ENCODE peak calls at places on chromosomes 2 and 18, in six cellular contexts. H is iris pigment epithelial cell; O is HS-5; I is activated CD4-positive, alpha-beta T cell treated with anti-CD3 and anti-CD28 coated beads for 1 hour; E is GM23248; M is cardiac fibroblast. N is an unnamed sample.
A peak's percentile ranks its signal among the peaks of the same experiment; 100 is the strongest.

GRCh38 chr18:45330170-45330594 is 285.1 kb upstream of the SLC14A2 start:
- DNase-seq in E (peak; percentile 70), M (no peak), O (no peak), I (no peak), H (no peak), N (no peak)

GRCh38 chr2:46829240-46829970 is 86.2 kb downstream of the MCFD2 start:
- DNase-seq in M (no peak), I (no peak), O (no peak), E (no peak), H (no peak), N (no peak)

GRCh38 chr18:35949090-35949489 is 23.4 kb upstream of the RMP24 start:
- DNase-seq in E (no peak), H (no peak), I (no peak), O (no peak), M (no peak), N (no peak)

GRCh38 chr18:74116628-74117554 is 30.7 kb downstream of the FBXO15 start:
- DNase-seq in E (peak; percentile 68), O (no peak), M (peak; percentile 69), H (peak; percentile 52), I (no peak), N (no peak)

GRCh38 chr2:19540739-19541503 is 182.5 kb upstream of the OSR1 start:
- DNase-seq in M (peak; percentile 91), H (peak; percentile 93), I (no peak), O (peak; percentile 95), E (peak; percentile 95), N (no peak)

GRCh38 chr18:37553633-37554398 is 11.8 kb downstream of the CELF4 start:
- DNase-seq in M (no peak), E (no peak), I (no peak), O (no peak), H (no peak), N (no peak)

GRCh38 chr18:48594725-48595124 is 55.9 kb downstream of the CTIF start:
- DNase-seq in I (no peak), H (no peak), O (no peak), M (no peak), E (no peak), N (no peak)

GRCh38 chr2:1690056-1690775 is 54.1 kb downstream of the PXDN start:
- DNase-seq in E (no peak), M (no peak), O (no peak), H (peak; percentile 49), I (no peak), N (no peak)

GRCh38 chr18:60905699-60906098 is 427.5 kb upstream of the CDH20 start:
- DNase-seq in E (no peak), O (no peak), I (no peak), M (no peak), H (peak; percentile 42), N (no peak)

GRCh38 chr2:207876834-207877535 is 107.3 kb upstream of the FZD5 start:
- DNase-seq in I (no peak), M (no peak), E (peak; percentile 4), H (no peak), O (no peak), N (no peak)

GRCh38 chr2:30308280-30308679 is 76.9 kb downstream of the LBH start:
- DNase-seq in H (no peak), M (no peak), E (no peak), O (no peak), I (no peak), N (no peak)

GRCh38 chr2:109217362-109218086 is 88.5 kb downstream of the SH3RF3 start:
- DNase-seq in H (peak; percentile 99), E (peak; percentile 77), M (peak; percentile 91), O (peak; percentile 87), I (no peak), N (no peak)

GRCh38 chr2:206112108-206112507 is 26.1 kb upstream of the INO80D start:
- DNase-seq in I (no peak), O (no peak), E (peak; percentile 20), M (peak; percentile 27), H (no peak), N (no peak)

GRCh38 chr2:228986961-228987360 is 284.1 kb downstream of the PID1 start:
- DNase-seq in O (no peak), E (peak; percentile 4), M (peak; percentile 36), H (no peak), I (no peak), N (no peak)

GRCh38 chr2:132037527-132038178 is 124.1 kb downstream of the ANKRD30BL start:
- DNase-seq in I (no peak), O (no peak), M (no peak), E (peak; percentile 38), H (peak; percentile 3), N (no peak)

GRCh38 chr18:23357992-23358594 is 95.0 kb upstream of the RIOK3 start:
- DNase-seq in H (no peak), I (no peak), E (no peak), O (no peak), M (no peak), N (no peak)

GRCh38 chr2:226411727-226412360 is 387.8 kb downstream of the IRS1 start:
- DNase-seq in E (peak; percentile 42), O (peak; percentile 34), H (peak; percentile 60), I (no peak), M (peak; percentile 91), N (no peak)

GRCh38 chr2:965640-966147 is 15.0 kb downstream of the SNTG2 start:
- DNase-seq in E (no peak), O (no peak), I (no peak), H (no peak), M (no peak), N (no peak)

GRCh38 chr2:217942731-217943335 is 60.0 kb downstream of the TNS1 start:
- DNase-seq in H (no peak), M (no peak), E (no peak), I (no peak), O (no peak), N (no peak)

GRCh38 chr2:207143474-207144190 is 22.1 kb downstream of the KLF7 start:
- DNase-seq in I (peak; percentile 21), H (peak; percentile 82), M (peak; percentile 86), E (peak; percentile 88), O (no peak), N (peak; percentile 34)

GRCh38 chr2:85953476-85953875 is 64.7 kb upstream of the ST3GAL5 start:
- DNase-seq in E (peak; percentile 35), I (no peak), H (no peak), M (no peak), O (no peak), N (no peak)

GRCh38 chr2:64645014-64645418 is 8.7 kb downstream of the SERTAD2 start:
- DNase-seq in H (peak; percentile 85), E (peak; percentile 86), I (no peak), O (no peak), M (peak; percentile 69), N (no peak)

GRCh38 chr2:120460511-120460910 is 114.6 kb downstream of the INHBB start:
- DNase-seq in I (no peak), E (no peak), O (no peak), H (no peak), M (no peak), N (no peak)

GRCh38 chr2:103423100-103423499 is 661.3 kb downstream of the TMEM182 start:
- DNase-seq in I (no peak), H (no peak), M (no peak), O (no peak), E (no peak), N (no peak)

GRCh38 chr18:5868218-5868904 is 27.0 kb downstream of the TMEM200C start:
- DNase-seq in I (no peak), E (peak; percentile 94), O (peak; percentile 53), M (peak; percentile 91), H (peak; percentile 85), N (no peak)

GRCh38 chr2:230011617-230012016 is 57.1 kb downstream of the SLC16A14 start:
- DNase-seq in I (no peak), H (peak; percentile 57), E (peak; percentile 38), M (peak; percentile 22), O (no peak), N (no peak)

GRCh38 chr18:4101009-4101408 is 354.1 kb downstream of the DLGAP1 start:
- DNase-seq in H (no peak), M (no peak), E (no peak), O (no peak), I (no peak), N (no peak)

GRCh38 chr2:50674876-50675275 is 357.1 kb downstream of the NRXN1 start:
- DNase-seq in M (no peak), E (no peak), H (no peak), O (no peak), I (no peak), N (no peak)